ENCODE peak calls at places on chromosome 19, in nine cellular contexts. Y, L, V, C, E, I, X, O and Z are unnamed samples.

GRCh38 chr19:58387338-58388174 is 487 bp downstream of the RPS5 start:
- DNase-seq in Y (no peak), L (no peak), V (no peak), C (no peak), E (no peak), I (no peak), X (no peak), O (no peak), Z (no peak)

GRCh38 chr19:41997851-41998229 is 3.8 kb upstream of the ATP1A3 start:
- DNase-seq in Y (no peak), L (no peak), V (no peak), C (no peak), E (no peak), I (no peak), X (peak; percentile 11), O (no peak), Z (no peak)

GRCh38 chr19:13241321-13242104 is 91.3 kb downstream of the IER2 start:
- DNase-seq in Y (peak; percentile 47), L (no peak), V (no peak), C (no peak), E (no peak), I (no peak), X (peak; percentile 43), O (no peak), Z (no peak)

GRCh38 chr19:5749505-5749904 is 29.1 kb downstream of the CATSPERD start:
- DNase-seq in Y (no peak), L (no peak), V (no peak), C (no peak), E (no peak), I (no peak), X (no peak), O (no peak), Z (no peak)

GRCh38 chr19:33241530-33242101 is 16.0 kb upstream of the SLC7A10 start:
- DNase-seq in Y (no peak), L (no peak), V (no peak), C (no peak), E (no peak), I (no peak), X (peak; percentile 62), O (no peak), Z (peak; percentile 29)

GRCh38 chr19:15584095-15584494 is 30.9 kb upstream of the CYP4F8 start:
- DNase-seq in Y (no peak), L (no peak), V (no peak), C (no peak), E (no peak), I (no peak), X (no peak), O (no peak), Z (no peak)

GRCh38 chr19:38743394-38744297 is 628 bp downstream of the CAPN12 start:
- DNase-seq in Y (no peak), L (no peak), V (no peak), C (no peak), E (no peak), I (no peak), X (no peak), O (no peak), Z (no peak)

GRCh38 chr19:41323430-41324125 is 13.6 kb downstream of the CCDC97 start:
- DNase-seq in Y (peak; percentile 95), L (peak; percentile 68), V (no peak), C (no peak), E (no peak), I (peak; percentile 43), X (peak; percentile 88), O (no peak), Z (peak; percentile 83)

GRCh38 chr19:54336893-54337857 is 1.8 kb downstream of the LILRA4 start:
- DNase-seq in Y (no peak), L (no peak), V (no peak), C (no peak), E (no peak), I (no peak), X (no peak), O (no peak), Z (no peak)

GRCh38 chr19:20186163-20186562 is 19.1 kb downstream of the ZNF486 start:
- DNase-seq in Y (no peak), L (no peak), V (no peak), C (no peak), E (no peak), I (no peak), X (no peak), O (no peak), Z (no peak)

GRCh38 chr19:38043649-38044144 is 136.7 kb downstream of the SIPA1L3 start:
- DNase-seq in Y (no peak), L (no peak), V (no peak), C (no peak), E (no peak), I (no peak), X (no peak), O (no peak), Z (no peak)

GRCh38 chr19:3801412-3802096 is 15.4 kb upstream of the MATK start:
- DNase-seq in Y (no peak), L (peak; percentile 52), V (no peak), C (no peak), E (no peak), I (no peak), X (no peak), O (peak; percentile 53), Z (no peak)

GRCh38 chr19:14333101-14333871 is 48.0 kb upstream of the ADGRE5 start:
- DNase-seq in Y (peak; percentile 79), L (peak; percentile 15), V (no peak), C (no peak), E (no peak), I (no peak), X (no peak), O (no peak), Z (no peak)

GRCh38 chr19:21586341-21587116 is 81.1 kb downstream of the ZNF429 start:
- DNase-seq in Y (no peak), L (no peak), V (no peak), C (no peak), E (no peak), I (no peak), X (no peak), O (peak; percentile 13), Z (peak; percentile 37)

GRCh38 chr19:30719189-30719990 is 347.2 kb downstream of the ZNF536 start:
- DNase-seq in Y (peak; percentile 38), L (peak; percentile 80), V (no peak), C (no peak), E (peak; percentile 39), I (peak; percentile 5), X (no peak), O (peak; percentile 64), Z (no peak)

GRCh38 chr19:6125571-6125989 is 9.9 kb upstream of the ACSBG2 start:
- DNase-seq in Y (peak; percentile 47), L (peak; percentile 48), V (peak; percentile 40), C (no peak), E (peak; percentile 44), I (peak; percentile 16), X (peak; percentile 72), O (peak; percentile 41), Z (peak; percentile 80)

GRCh38 chr19:30780456-30780855 is 408.3 kb downstream of the ZNF536 start:
- DNase-seq in Y (no peak), L (no peak), V (no peak), C (no peak), E (no peak), I (no peak), X (no peak), O (no peak), Z (no peak)

GRCh38 chr19:38543807-38544568 is 73.8 kb downstream of the MAP4K1 start:
- DNase-seq in Y (peak; percentile 90), L (peak; percentile 46), V (peak; percentile 64), C (no peak), E (peak; percentile 58), I (peak; percentile 69), X (peak; percentile 74), O (no peak), Z (peak; percentile 97)

GRCh38 chr19:37007587-37008220 is 70.5 kb upstream of the ZNF420 start:
- DNase-seq in Y (no peak), L (peak; percentile 83), V (no peak), C (no peak), E (no peak), I (no peak), X (no peak), O (peak; percentile 21), Z (peak; percentile 10)

GRCh38 chr19:7391218-7391670 is 42.5 kb downstream of the ARHGEF18 start:
- DNase-seq in Y (peak; percentile 61), L (no peak), V (no peak), C (no peak), E (no peak), I (no peak), X (no peak), O (no peak), Z (no peak)

GRCh38 chr19:55674841-55675660 is at the start of gene EPN1:
- DNase-seq in Y (peak; percentile 100), L (peak; percentile 97), V (peak; percentile 74), C (peak; percentile 79), E (peak; percentile 99), I (peak; percentile 95), X (peak; percentile 94), O (peak; percentile 95), Z (peak; percentile 99)
- TF ChIP-seq POLR2A in Y (peak; percentile 71), L (no peak), V (peak; percentile 72), C (no peak), E (peak; percentile 80), I (peak; percentile 57), X (peak; percentile 43), O (peak; percentile 53), Z (peak; percentile 51)

GRCh38 chr19:48203794-48204628 is 33.5 kb downstream of the ZSWIM9 start:
- DNase-seq in Y (peak; percentile 74), L (peak; percentile 93), V (peak; percentile 91), C (peak; percentile 62), E (peak; percentile 89), I (peak; percentile 84), X (peak; percentile 100), O (peak; percentile 94), Z (peak; percentile 95)
- TF ChIP-seq POLR2A in Y (peak; percentile 60), L (no peak), V (peak; percentile 92), C (peak; percentile 22), E (peak; percentile 82), I (peak; percentile 44), X (peak; percentile 97), O (peak; percentile 59), Z (peak; percentile 91)

GRCh38 chr19:45450042-45450380 is 17.8 kb upstream of the FOSB start:
- DNase-seq in Y (no peak), L (no peak), V (no peak), C (no peak), E (no peak), I (no peak), X (no peak), O (no peak), Z (no peak)
- TF ChIP-seq POLR2A in Y (no peak), L (no peak), V (no peak), C (no peak), E (no peak), I (no peak), X (no peak), O (no peak), Z (no peak)

DNA sequence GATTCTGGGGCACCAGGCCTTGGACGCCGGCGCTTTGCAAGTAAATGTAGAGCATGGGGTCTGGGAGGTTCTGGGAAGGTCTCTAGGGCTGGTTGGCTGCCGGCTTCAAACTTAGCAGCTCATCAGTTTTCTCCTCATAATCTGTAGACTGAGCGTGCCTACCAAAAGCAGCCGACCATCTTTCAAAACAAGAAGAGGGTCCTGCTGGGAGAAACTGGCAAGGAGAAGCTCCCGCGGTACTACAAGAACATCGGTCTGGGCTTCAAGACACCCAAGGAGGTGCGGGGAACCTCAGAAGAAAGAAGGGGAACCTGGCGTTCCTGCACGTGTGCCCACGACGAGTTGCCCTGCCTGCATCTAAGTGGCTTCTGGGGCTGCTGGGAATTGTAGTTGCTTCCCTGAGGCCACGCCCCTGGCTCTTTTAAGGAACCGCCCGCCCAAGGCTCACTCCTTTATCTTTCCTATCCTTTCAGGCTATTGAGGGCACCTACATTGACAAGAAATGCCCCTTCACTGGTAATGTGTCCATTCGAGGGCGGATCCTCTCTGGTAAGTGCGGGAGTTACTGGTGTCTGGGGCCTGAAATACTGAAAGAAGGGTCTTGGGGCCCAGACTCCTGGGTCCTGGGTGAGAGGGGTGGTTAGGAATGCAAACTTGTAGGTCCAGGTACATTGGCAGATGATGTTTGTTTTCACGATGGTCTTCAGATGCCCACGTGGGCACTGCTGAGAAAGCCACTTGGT is 984 bp downstream of the RPS11 start:
- DNase-seq in Y (no peak), L (peak; percentile 63), V (no peak), C (no peak), E (no peak), I (peak; percentile 48), X (peak; percentile 87), O (no peak), Z (peak; percentile 88)
- TF ChIP-seq POLR2A in Y (no peak), L (no peak), V (peak; percentile 74), C (no peak), E (peak; percentile 62), I (peak; percentile 24), X (peak; percentile 38), O (peak; percentile 37), Z (peak; percentile 52)